ENCODE peak calls at places on chromosomes 13 and 19, in ten cellular contexts. V is cardiac muscle cell; X is ELR; K is AG10803; Z is stimulated activated CD8-positive, alpha-beta memory T cell treated with anti-CD3 and anti-CD28 coated beads, Interleukin-7, amount 100 ng/mL, for 24 hours; A is T-helper 1 cell; H is nucleus accumbens; R is amniotic stem cell; N is activated CD4-positive, alpha-beta memory T cell treated with anti-CD3 and anti-CD28 coated beads for 36 hours; T is GOT3. J is an unnamed sample.

GRCh38 chr19:6041071-6041470 is 63.1 kb upstream of the RANBP3 start:
- DNase-seq in Z (no peak), K (no peak), H (no peak), T (no peak), N (no peak), V (no peak), X (no peak), R (no peak), A (no peak), J (no peak)

GRCh38 chr19:10929402-10929794 is 787 bp downstream of the TIMM29 start:
- DNase-seq in H (no peak), A (no peak), V (no peak), X (no peak), R (no peak), K (no peak), Z (no peak), T (no peak), N (peak), J (no peak)

GRCh38 chr19:37217855-37218591 is at the start of gene ZNF383:
- DNase-seq in Z (peak), A (peak), V (peak), R (peak), H (peak), X (peak), K (peak), N (peak), T (peak), J (peak)

GRCh38 chr13:91450913-91451312 is 52.5 kb downstream of the GPC5 start:
- DNase-seq in N (no peak), A (no peak), H (no peak), X (no peak), K (no peak), R (no peak), V (no peak), T (no peak), Z (no peak), J (no peak)

GRCh38 chr19:48741222-48741999 is 1.0 kb upstream of the RASIP1 start:
- DNase-seq in R (no peak), Z (no peak), H (no peak), A (no peak), K (no peak), N (peak), T (no peak), X (no peak), V (peak), J (no peak)

GRCh38 chr19:45172173-45172572 is 5.9 kb downstream of the TRAPPC6A start:
- DNase-seq in A (peak), Z (no peak), K (no peak), X (no peak), R (no peak), T (no peak), V (no peak), H (no peak), N (peak), J (no peak)

GRCh38 chr19:34962945-34963530 is 991 bp downstream of the ZNF792 start:
- DNase-seq in A (no peak), T (no peak), Z (no peak), X (peak), H (no peak), K (no peak), N (peak), R (no peak), V (no peak), J (peak)

GRCh38 chr19:9431475-9431874 is 3.9 kb downstream of the ZNF266 start:
- DNase-seq in H (no peak), X (peak), K (no peak), A (no peak), R (no peak), N (peak), T (no peak), V (peak), Z (peak), J (no peak)

GRCh38 chr19:54339646-54340358 is 840 bp upstream of the LILRA4 start:
- DNase-seq in Z (no peak), T (no peak), R (no peak), X (no peak), H (no peak), A (no peak), V (no peak), K (no peak), N (no peak), J (no peak)

GRCh38 chr13:52786747-52787146 is 47.1 kb upstream of the CNMD start:
- DNase-seq in H (peak), N (no peak), T (no peak), X (peak), A (no peak), V (no peak), R (no peak), Z (no peak), K (no peak), J (no peak)

GRCh38 chr13:114166381-114167131 is 12.5 kb upstream of the CFAP97D2 start:
- DNase-seq in N (no peak), R (no peak), Z (no peak), X (no peak), H (peak), V (no peak), A (no peak), T (no peak), K (peak), J (no peak)

GRCh38 chr19:14404322-14404721 is 14.8 kb downstream of the DDX39A start:
- DNase-seq in R (no peak), K (no peak), Z (no peak), X (no peak), N (no peak), T (no peak), A (no peak), H (no peak), V (no peak), J (no peak)

GRCh38 chr13:30659980-30660379 is 42.3 kb downstream of the USPL1 start:
- DNase-seq in K (no peak), R (no peak), A (no peak), N (no peak), X (no peak), Z (no peak), H (no peak), V (peak), T (no peak), J (no peak)

GRCh38 chr19:10238172-10238783 is 7.1 kb upstream of the S1PR2 start:
- DNase-seq in A (no peak), X (peak), V (no peak), Z (no peak), N (no peak), T (no peak), H (no peak), K (peak), R (no peak), J (peak)

GRCh38 chr19:2866495-2867024 is 575 bp upstream of the ZNF556 start:
- DNase-seq in X (no peak), K (no peak), Z (no peak), N (no peak), V (no peak), T (no peak), R (no peak), A (no peak), H (no peak), J (no peak)

GRCh38 chr13:44710576-44710975 is 134.4 kb upstream of the TSC22D1 start:
- DNase-seq in Z (no peak), T (no peak), R (peak), A (peak), H (no peak), V (no peak), N (peak), K (peak), X (peak), J (peak)

J was measured in fibroblast of pulmonary artery.